ENCODE peak calls at places on chromosomes 6 and 20, in seven cellular contexts. L, G, I, T, C, J and E are unnamed samples.

GRCh38 chr20:37447688-37448087 is 73.4 kb upstream of the NNAT start:
- DNase-seq in L (no peak), G (no peak), I (no peak), T (no peak), C (no peak), J (no peak), E (no peak)

GRCh38 chr6:163354779-163355431 is 59.6 kb upstream of the QKI start:
- DNase-seq in L (no peak), G (no peak), I (no peak), T (peak), C (no peak), J (no peak), E (peak)

GRCh38 chr6:142927904-142928303 is 17.1 kb downstream of the HIVEP2 start:
- DNase-seq in L (peak), G (no peak), I (no peak), T (peak), C (no peak), J (no peak), E (no peak)

GRCh38 chr6:15101130-15101529 is 144.7 kb upstream of the JARID2 start:
- DNase-seq in L (no peak), G (no peak), I (no peak), T (no peak), C (no peak), J (no peak), E (no peak)

GRCh38 chr6:167512926-167513325 is 188.0 kb downstream of the TTLL2 start:
- DNase-seq in L (no peak), G (no peak), I (no peak), T (no peak), C (no peak), J (no peak), E (no peak)

GRCh38 chr6:150272264-150272975 is 96.4 kb upstream of the IYD start:
- DNase-seq in L (no peak), G (no peak), I (no peak), T (no peak), C (no peak), J (peak), E (no peak)

GRCh38 chr6:46378882-46379405 is 112.3 kb downstream of the RCAN2 start:
- DNase-seq in L (no peak), G (peak), I (no peak), T (no peak), C (no peak), J (peak), E (no peak)

GRCh38 chr6:30888472-30889137 is 4.3 kb downstream of the DDR1 start:
- DNase-seq in L (no peak), G (no peak), I (no peak), T (no peak), C (no peak), J (peak), E (peak)

GRCh38 chr20:58627212-58628072 is 23.6 kb upstream of the STX16 start:
- DNase-seq in L (no peak), G (no peak), I (no peak), T (no peak), C (no peak), J (no peak), E (no peak)

GRCh38 chr6:34027445-34027936 is 118.4 kb downstream of the GRM4 start:
- DNase-seq in L (peak), G (peak), I (peak), T (peak), C (peak), J (peak), E (peak)

GRCh38 chr6:97026298-97026697 is 101.8 kb downstream of the KLHL32 start:
- DNase-seq in L (no peak), G (no peak), I (no peak), T (no peak), C (no peak), J (no peak), E (no peak)

GRCh38 chr6:34791164-34791841 is 580 bp upstream of the BLTP3A start:
- DNase-seq in L (no peak), G (peak), I (no peak), T (no peak), C (peak), J (no peak), E (peak)

GRCh38 chr20:16518068-16518783 is 55.0 kb downstream of the KIF16B start:
- DNase-seq in L (no peak), G (peak), I (peak), T (no peak), C (no peak), J (peak), E (peak)

GRCh38 chr6:79868098-79868722 is 79.1 kb downstream of the ELOVL4 start:
- DNase-seq in L (peak), G (peak), I (peak), T (peak), C (peak), J (peak), E (peak)

GRCh38 chr6:86192123-86192522 is 549.4 kb upstream of the SYNCRIP start:
- DNase-seq in L (no peak), G (peak), I (peak), T (no peak), C (no peak), J (peak), E (peak)

GRCh38 chr6:48733581-48733980 is 622.6 kb upstream of the PTCHD4 start:
- DNase-seq in L (no peak), G (no peak), I (no peak), T (no peak), C (no peak), J (peak), E (peak)

GRCh38 chr6:89999154-89999553 is 104.9 kb downstream of the GJA10 start:
- DNase-seq in L (no peak), G (peak), I (peak), T (no peak), C (no peak), J (peak), E (no peak)

GRCh38 chr6:137933696-137934095 is 66.6 kb downstream of the TNFAIP3 start:
- DNase-seq in L (no peak), G (no peak), I (no peak), T (no peak), C (no peak), J (peak), E (peak)

GRCh38 chr20:57378107-57378506 is 13.1 kb upstream of the RBM38 start:
- DNase-seq in L (no peak), G (no peak), I (no peak), T (no peak), C (no peak), J (no peak), E (no peak)

GRCh38 chr6:16766043-16766521 is 4.8 kb upstream of the ATXN1 start:
- DNase-seq in L (no peak), G (peak), I (no peak), T (no peak), C (no peak), J (peak), E (peak)

GRCh38 chr6:148768646-148769270 is 21.9 kb downstream of the UST start:
- DNase-seq in L (no peak), G (no peak), I (no peak), T (no peak), C (no peak), J (no peak), E (no peak)

GRCh38 chr20:10857362-10858070 is 183.7 kb upstream of the JAG1 start:
- DNase-seq in L (no peak), G (peak), I (no peak), T (no peak), C (no peak), J (peak), E (peak)

GRCh38 chr6:30685977-30686907 is at the start of gene PPP1R18:
- DNase-seq in L (peak), G (peak), I (peak), T (peak), C (peak), J (peak), E (peak)

GRCh38 chr6:100633096-100633766 is 168.5 kb upstream of the SIM1 start:
- DNase-seq in L (no peak), G (peak), I (no peak), T (no peak), C (no peak), J (peak), E (peak)

GRCh38 chr6:144697389-144697788 is 412.3 kb downstream of the UTRN start:
- DNase-seq in L (no peak), G (no peak), I (no peak), T (no peak), C (no peak), J (no peak), E (no peak)

GRCh38 chr20:50774515-50774914 is 20.3 kb upstream of the BCAS4 start:
- DNase-seq in L (no peak), G (no peak), I (no peak), T (no peak), C (no peak), J (no peak), E (no peak)

GRCh38 chr6:112269165-112269564 is 14.8 kb upstream of the LAMA4 start:
- DNase-seq in L (no peak), G (no peak), I (peak), T (no peak), C (no peak), J (no peak), E (peak)

GRCh38 chr20:9323622-9324021 is 190.8 kb upstream of the LAMP5 start:
- DNase-seq in L (no peak), G (no peak), I (peak), T (no peak), C (no peak), J (no peak), E (peak)

GRCh38 chr6:37276916-37277509 is 19.1 kb upstream of the TMEM217 start:
- DNase-seq in L (no peak), G (peak), I (no peak), T (no peak), C (peak), J (no peak), E (no peak)

GRCh38 chr6:41894366-41895299 is 542 bp downstream of the USP49 start:
- DNase-seq in L (no peak), G (peak), I (peak), T (peak), C (no peak), J (peak), E (no peak)

GRCh38 chr6:26003102-26003694 is 40.6 kb downstream of the TRIM38 start:
- DNase-seq in L (peak), G (peak), I (peak), T (peak), C (peak), J (peak), E (peak)

GRCh38 chr6:75608955-75609533 is 7.4 kb downstream of the SENP6 start:
- DNase-seq in L (no peak), G (no peak), I (no peak), T (no peak), C (no peak), J (no peak), E (no peak)

GRCh38 chr6:135168766-135169165 is 12.3 kb upstream of the MYB start:
- DNase-seq in L (no peak), G (no peak), I (no peak), T (no peak), C (no peak), J (no peak), E (no peak)

GRCh38 chr6:34284563-34285545 is 36.0 kb upstream of the SMIM29 start:
- DNase-seq in L (no peak), G (no peak), I (no peak), T (peak), C (no peak), J (no peak), E (no peak)

GRCh38 chr20:61842011-61842410 is 223.7 kb downstream of the TAF4 start:
- DNase-seq in L (no peak), G (no peak), I (no peak), T (no peak), C (no peak), J (no peak), E (no peak)

GRCh38 chr20:58693226-58694006 is 816 bp downstream of the NPEPL1 start:
- DNase-seq in L (peak), G (peak), I (no peak), T (no peak), C (no peak), J (no peak), E (peak)

GRCh38 chr6:150967910-150968309 is 102.4 kb downstream of the MTHFD1L start:
- DNase-seq in L (no peak), G (no peak), I (no peak), T (no peak), C (no peak), J (no peak), E (no peak)